ENCODE peak calls at places on chromosomes 3 and 15, in six cellular contexts. X, Z, B, C, W and J are unnamed samples.

GRCh38 chr3:60086811-60087210 is 1037.0 kb upstream of the CFAP20DC start:
- DNase-seq in W (no peak), Z (no peak), X (no peak), B (no peak), C (no peak), J (no peak)

GRCh38 chr3:72633101-72633500 is 215.1 kb downstream of the SHQ1 start:
- DNase-seq in X (no peak), C (no peak), Z (no peak), B (no peak), W (no peak), J (no peak)

GRCh38 chr3:2303567-2303966 is 204.9 kb downstream of the CNTN4 start:
- DNase-seq in C (no peak), W (no peak), X (no peak), Z (no peak), B (no peak), J (peak; percentile 2)

GRCh38 chr15:85785887-85786777 is 8.6 kb downstream of the KLHL25 start:
- DNase-seq in Z (peak; percentile 52), W (no peak), X (peak; percentile 78), C (no peak), B (no peak), J (no peak)

GRCh38 chr15:40289140-40289775 is 6.4 kb upstream of the ANKRD63 start:
- DNase-seq in X (peak; percentile 84), B (no peak), Z (no peak), C (no peak), W (no peak), J (no peak)

GRCh38 chr3:168081856-168082255 is 13.9 kb downstream of the GOLIM4 start:
- DNase-seq in W (no peak), Z (no peak), X (no peak), C (no peak), B (no peak), J (no peak)

GRCh38 chr15:86163771-86164170 is 84.1 kb downstream of the AGBL1 start:
- DNase-seq in Z (no peak), C (no peak), X (no peak), W (no peak), B (peak; percentile 67), J (no peak)

GRCh38 chr3:73365756-73366397 is 258.9 kb downstream of the PDZRN3 start:
- DNase-seq in Z (peak; percentile 62), X (peak; percentile 31), B (peak; percentile 94), C (peak; percentile 85), W (peak; percentile 73), J (peak; percentile 75)

GRCh38 chr3:45210308-45211038 is 15.6 kb downstream of the TMEM158 start:
- DNase-seq in X (peak; percentile 92), W (peak; percentile 55), C (peak; percentile 83), B (peak; percentile 94), Z (peak; percentile 83), J (peak; percentile 85)

GRCh38 chr15:41464889-41465580 is 28.6 kb upstream of the ITPKA start:
- DNase-seq in B (peak; percentile 15), W (no peak), C (no peak), X (no peak), Z (no peak), J (no peak)

GRCh38 chr15:79595995-79596622 is 164.0 kb downstream of the MINAR1 start:
- DNase-seq in B (no peak), X (peak; percentile 38), W (no peak), C (no peak), Z (no peak), J (peak; percentile 22)

GRCh38 chr3:96970211-96970610 is 155.8 kb downstream of the EPHA6 start:
- DNase-seq in C (no peak), Z (no peak), W (no peak), B (no peak), X (no peak), J (no peak)

GRCh38 chr15:65793813-65794104 is 1.7 kb upstream of the DENND4A start:
- DNase-seq in W (no peak), C (no peak), Z (no peak), B (no peak), X (no peak), J (no peak)

GRCh38 chr3:38579146-38579545 is 70.3 kb downstream of the SCN5A start:
- DNase-seq in C (peak; percentile 43), Z (peak; percentile 86), X (no peak), B (no peak), W (no peak), J (peak; percentile 61)

GRCh38 chr3:127710473-127710941 is 37.8 kb downstream of the ABTB1 start:
- DNase-seq in B (peak; percentile 73), C (peak; percentile 65), X (no peak), W (peak; percentile 9), Z (no peak), J (no peak)

GRCh38 chr15:74134387-74135027 is 4.1 kb downstream of the ISLR2 start:
- DNase-seq in Z (peak; percentile 66), W (no peak), C (peak; percentile 69), B (peak; percentile 73), X (peak; percentile 65), J (peak; percentile 43)

GRCh38 chr15:38145671-38146111 is 106.9 kb upstream of the SPRED1 start:
- DNase-seq in X (no peak), C (no peak), B (no peak), W (no peak), Z (peak; percentile 14), J (peak; percentile 28)

GRCh38 chr15:59208850-59209249 is 2.2 kb downstream of the LDHAL6B start:
- DNase-seq in Z (no peak), B (no peak), X (no peak), W (no peak), C (no peak), J (no peak)

GRCh38 chr3:41508063-41508696 is 308.9 kb downstream of the CTNNB1 start:
- DNase-seq in Z (no peak), B (no peak), C (no peak), X (no peak), W (no peak), J (no peak)

GRCh38 chr3:154887869-154888268 is 192.2 kb upstream of the MME start:
- DNase-seq in C (no peak), B (no peak), W (no peak), Z (no peak), X (no peak), J (no peak)

GRCh38 chr3:163328680-163329079 is 1749.6 kb downstream of the SI start:
- DNase-seq in B (no peak), C (no peak), W (no peak), X (no peak), Z (no peak), J (no peak)

GRCh38 chr15:101694261-101694660 is 30.0 kb downstream of the TARS3 start:
- DNase-seq in C (no peak), W (no peak), B (no peak), Z (no peak), X (no peak), J (no peak)

GRCh38 chr3:135792174-135792573 is 173.4 kb upstream of the PPP2R3A start:
- DNase-seq in B (no peak), X (no peak), W (no peak), Z (no peak), C (no peak), J (no peak)

GRCh38 chr3:78994174-78995027 is 773.4 kb downstream of the ROBO1 start:
- DNase-seq in C (no peak), W (no peak), X (no peak), B (no peak), Z (no peak), J (peak; percentile 47)

GRCh38 chr3:34381243-34381642 is 582.8 kb downstream of the PDCD6IP start:
- DNase-seq in C (no peak), W (no peak), Z (no peak), X (peak; percentile 31), B (no peak), J (no peak)

GRCh38 chr3:54599741-54600140 is 328.1 kb downstream of the LRTM1 start:
- DNase-seq in X (no peak), W (peak; percentile 34), Z (peak; percentile 72), B (peak; percentile 69), C (no peak), J (no peak)

GRCh38 chr15:70741107-70741511 is 22.2 kb downstream of the UACA start:
- DNase-seq in X (no peak), B (peak; percentile 91), Z (peak; percentile 28), C (peak; percentile 87), W (peak; percentile 63), J (peak; percentile 82)

DNA sequence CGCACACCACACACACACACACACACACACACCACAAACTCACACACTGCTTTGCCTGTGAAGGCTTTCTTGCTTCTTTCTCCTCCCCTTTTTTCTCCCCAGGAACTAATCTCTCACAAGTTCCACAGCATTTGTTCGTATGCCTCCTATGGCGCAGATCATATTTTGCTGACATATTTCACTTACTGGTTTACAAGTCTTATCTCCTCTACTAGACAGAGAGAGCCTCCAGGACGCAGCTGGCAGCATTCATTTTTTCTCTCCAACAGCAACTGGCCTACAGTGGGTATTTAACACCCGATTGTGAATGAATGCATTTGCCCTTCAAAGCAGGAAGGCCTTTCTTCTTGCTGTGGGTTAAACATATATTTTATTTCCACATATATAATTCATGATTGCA is 47.0 kb upstream of the DLG1 start:
- DNase-seq in W (no peak), Z (no peak), C (no peak), X (no peak), B (no peak), J (no peak)
- TF ChIP-seq CTCF in W (no peak), Z (no peak), C (no peak), X (no peak), B (no peak), J (no peak)

GRCh38 chr3:46885612-46886011 is 8.1 kb downstream of the PTH1R start:
- DNase-seq in X (no peak), Z (no peak), B (no peak), W (no peak), C (no peak), J (no peak)
- H3K4me3 ChIP-seq in X (no peak overlapping the region), Z (no peak overlapping the region), B (no peak overlapping the region), W (no peak overlapping the region), C (no peak overlapping the region), J (no peak overlapping the region)

DNA sequence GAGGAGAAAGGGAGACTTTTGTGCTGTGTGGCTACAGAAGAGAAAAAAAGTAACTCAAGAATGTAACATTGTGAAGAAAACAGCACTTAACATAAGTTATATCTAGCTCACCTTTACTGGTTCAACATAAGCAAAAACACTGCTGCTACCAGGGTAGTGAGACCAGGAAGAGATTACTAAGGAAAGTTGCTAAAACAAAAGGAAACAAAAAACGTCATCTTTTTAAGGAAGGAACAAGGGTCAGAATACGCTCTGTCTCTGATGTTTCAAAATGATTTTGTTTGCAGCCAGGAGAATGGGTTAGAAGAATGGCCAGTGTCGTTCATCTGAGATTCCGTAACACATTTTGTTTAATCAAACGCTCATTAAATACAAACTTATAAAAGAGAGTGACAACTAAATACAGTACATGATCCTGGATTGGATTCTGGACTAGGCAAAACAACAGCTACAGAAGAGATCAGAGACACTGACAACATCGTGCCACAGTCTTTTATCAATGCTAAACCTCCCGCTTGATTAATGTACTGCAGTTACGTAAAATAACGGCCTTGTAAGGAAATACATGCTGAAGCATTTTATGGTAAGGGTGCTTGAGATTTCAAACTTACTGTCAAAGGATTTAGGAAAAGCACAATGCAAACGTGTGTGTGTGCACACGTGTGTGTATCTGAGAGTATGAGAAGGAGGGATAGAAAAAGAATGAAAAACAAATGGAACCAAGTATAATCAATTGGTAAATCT is 67.7 kb downstream of the FOXP1 start:
- DNase-seq in B (no peak), X (no peak), Z (no peak), W (no peak), C (no peak), J (no peak)
- TF ChIP-seq CTCF in B (no peak), X (no peak), Z (no peak), W (no peak), C (no peak), J (no peak)

GRCh38 chr3:187016639-187017345 is 86.5 kb downstream of the ST6GAL1 start:
- DNase-seq in X (no peak), W (no peak), C (peak; percentile 48), B (no peak), Z (no peak), J (peak; percentile 30)
- H3K4me3 ChIP-seq in X (no peak overlapping the region), W (no peak overlapping the region), C (no peak overlapping the region), B (no peak overlapping the region), Z (no peak overlapping the region), J (no peak overlapping the region)

GRCh38 chr3:12947504-12948369 is 106.4 kb upstream of the RPL32 start:
- DNase-seq in B (peak; percentile 77), Z (peak; percentile 74), C (no peak), W (peak; percentile 72), X (peak; percentile 81), J (peak; percentile 88)
- TF ChIP-seq CTCF in B (no peak), Z (no peak), C (peak; percentile 4), W (no peak), X (no peak), J (peak; percentile 17)